ENCODE peak calls at places on chromosomes 2 and 18, in six cellular contexts. One of them, this sample, is unnamed.

GRCh38 chr2:14401838-14402237 is 230.7 kb upstream of the LRATD1 start:
- DNase-seq in SK-N-SH: no peak
- DNase-seq in H1: no peak
- DNase-seq in GM12878: no peak
- DNase-seq in K562: no peak
- DNase-seq in HepG2: no peak
- DNase-seq in this sample: no peak

GRCh38 chr2:19762959-19763605 is 138.7 kb downstream of the TTC32 start:
- DNase-seq in HepG2: no peak
- DNase-seq in SK-N-SH: no peak
- DNase-seq in K562: no peak
- DNase-seq in H1: no peak
- DNase-seq in GM12878: no peak
- DNase-seq in this sample: no peak

GRCh38 chr2:201654611-201655384 is 11.5 kb upstream of the TMEM237 start:
- DNase-seq in GM12878: no peak
- DNase-seq in H1: no peak
- DNase-seq in SK-N-SH: no peak
- DNase-seq in K562: no peak
- DNase-seq in HepG2: no peak
- DNase-seq in this sample: no peak

GRCh38 chr18:43079422-43079821 is 36.1 kb downstream of the RIT2 start:
- DNase-seq in HepG2: no peak
- DNase-seq in K562: no peak
- DNase-seq in SK-N-SH: no peak
- DNase-seq in H1: no peak
- DNase-seq in GM12878: no peak
- DNase-seq in this sample: no peak

GRCh38 chr18:28582724-28583123 is 405.8 kb upstream of the CDH2 start:
- DNase-seq in SK-N-SH: no peak
- DNase-seq in GM12878: no peak
- DNase-seq in H1: no peak
- DNase-seq in K562: no peak
- DNase-seq in HepG2: no peak
- DNase-seq in this sample: no peak

GRCh38 chr18:75205760-75206109 is 3.2 kb downstream of the PTGR3 start:
- DNase-seq in SK-N-SH: no peak
- DNase-seq in H1: no peak
- DNase-seq in HepG2: no peak
- DNase-seq in K562: peak; percentile 24
- DNase-seq in GM12878: no peak
- DNase-seq in this sample: no peak

GRCh38 chr2:170436077-170436943 is 258.4 kb downstream of the MYO3B start:
- DNase-seq in H1: no peak
- DNase-seq in SK-N-SH: no peak
- DNase-seq in GM12878: no peak
- DNase-seq in HepG2: no peak
- DNase-seq in K562: no peak
- DNase-seq in this sample: no peak

GRCh38 chr2:239381709-239382134 is 19.1 kb downstream of the HDAC4 start:
- DNase-seq in H1: no peak
- DNase-seq in SK-N-SH: peak; percentile 45
- DNase-seq in HepG2: no peak
- DNase-seq in GM12878: peak; percentile 68
- DNase-seq in K562: no peak
- DNase-seq in this sample: no peak

GRCh38 chr2:222733470-222733845 is 62.0 kb downstream of the MOGAT1 start:
- DNase-seq in HepG2: peak; percentile 83
- DNase-seq in SK-N-SH: no peak
- DNase-seq in K562: no peak
- DNase-seq in H1: no peak
- DNase-seq in GM12878: no peak
- DNase-seq in this sample: no peak

GRCh38 chr2:69538872-69539548 is 101.8 kb upstream of the NFU1 start:
- DNase-seq in GM12878: no peak
- DNase-seq in SK-N-SH: no peak
- DNase-seq in H1: no peak
- DNase-seq in HepG2: peak; percentile 66
- DNase-seq in K562: no peak
- DNase-seq in this sample: no peak

GRCh38 chr2:197207106-197207505 is 103.5 kb downstream of the ANKRD44 start:
- DNase-seq in GM12878: no peak
- DNase-seq in H1: no peak
- DNase-seq in K562: no peak
- DNase-seq in HepG2: no peak
- DNase-seq in SK-N-SH: no peak
- DNase-seq in this sample: no peak

GRCh38 chr2:58042486-58042970 is 4.1 kb upstream of the VRK2 start:
- DNase-seq in HepG2: peak; percentile 95
- DNase-seq in GM12878: no peak
- DNase-seq in SK-N-SH: peak; percentile 19
- DNase-seq in H1: no peak
- DNase-seq in K562: peak; percentile 10
- DNase-seq in this sample: peak; percentile 92

GRCh38 chr2:174546519-174547506 is 50.8 kb downstream of the WIPF1 start:
- DNase-seq in GM12878: no peak
- DNase-seq in SK-N-SH: peak; percentile 47
- DNase-seq in HepG2: peak; percentile 38
- DNase-seq in H1: peak; percentile 65
- DNase-seq in K562: peak; percentile 38
- DNase-seq in this sample: peak; percentile 29

GRCh38 chr2:63792523-63792922 is 49.2 kb upstream of the UGP2 start:
- DNase-seq in HepG2: no peak
- DNase-seq in H1: no peak
- DNase-seq in GM12878: no peak
- DNase-seq in SK-N-SH: no peak
- DNase-seq in K562: no peak
- DNase-seq in this sample: no peak

GRCh38 chr2:226256237-226256636 is 543.4 kb downstream of the IRS1 start:
- DNase-seq in K562: no peak
- DNase-seq in HepG2: no peak
- DNase-seq in SK-N-SH: no peak
- DNase-seq in H1: no peak
- DNase-seq in GM12878: no peak
- DNase-seq in this sample: no peak

GRCh38 chr2:129741623-129742022 is 237.8 kb upstream of the RAB6C start:
- DNase-seq in SK-N-SH: no peak
- DNase-seq in K562: no peak
- DNase-seq in GM12878: no peak
- DNase-seq in HepG2: no peak
- DNase-seq in H1: no peak
- DNase-seq in this sample: no peak

GRCh38 chr2:49110571-49111315 is 43.6 kb downstream of the FSHR start:
- DNase-seq in HepG2: no peak
- DNase-seq in GM12878: no peak
- DNase-seq in H1: no peak
- DNase-seq in SK-N-SH: no peak
- DNase-seq in K562: no peak
- DNase-seq in this sample: no peak

GRCh38 chr18:32669549-32670165 is 103.2 kb downstream of the KLHL14 start:
- DNase-seq in HepG2: peak; percentile 9
- DNase-seq in K562: no peak
- DNase-seq in H1: peak; percentile 64
- DNase-seq in GM12878: no peak
- DNase-seq in SK-N-SH: peak; percentile 4
- DNase-seq in this sample: no peak

GRCh38 chr18:27845897-27846296 is 331.0 kb downstream of the CDH2 start:
- DNase-seq in GM12878: no peak
- DNase-seq in SK-N-SH: no peak
- DNase-seq in K562: no peak
- DNase-seq in HepG2: no peak
- DNase-seq in H1: no peak
- DNase-seq in this sample: no peak

GRCh38 chr2:106843910-106844250 is 42.1 kb downstream of the ST6GAL2 start:
- DNase-seq in SK-N-SH: peak; percentile 37
- DNase-seq in HepG2: no peak
- DNase-seq in K562: no peak
- DNase-seq in GM12878: no peak
- DNase-seq in H1: no peak
- DNase-seq in this sample: no peak

GRCh38 chr2:26178746-26179436 is 6.0 kb downstream of the GAREM2 start:
- DNase-seq in HepG2: no peak
- DNase-seq in SK-N-SH: peak; percentile 89
- DNase-seq in GM12878: no peak
- DNase-seq in H1: peak; percentile 77
- DNase-seq in K562: peak; percentile 54
- DNase-seq in this sample: no peak

GRCh38 chr18:24403076-24403475 is 5.5 kb upstream of the OSBPL1A start:
- DNase-seq in K562: no peak
- DNase-seq in GM12878: no peak
- DNase-seq in HepG2: no peak
- DNase-seq in H1: no peak
- DNase-seq in SK-N-SH: no peak
- DNase-seq in this sample: no peak

GRCh38 chr18:79458917-79459803 is 63.4 kb downstream of the NFATC1 start:
- DNase-seq in GM12878: no peak
- DNase-seq in HepG2: no peak
- DNase-seq in SK-N-SH: no peak
- DNase-seq in H1: no peak
- DNase-seq in K562: no peak
- DNase-seq in this sample: no peak

GRCh38 chr2:238912228-238912915 is 64.5 kb downstream of the TWIST2 start:
- DNase-seq in H1: no peak
- DNase-seq in GM12878: no peak
- DNase-seq in HepG2: no peak
- DNase-seq in K562: no peak
- DNase-seq in SK-N-SH: no peak
- DNase-seq in this sample: no peak

GRCh38 chr2:12433641-12433990 is 283.1 kb upstream of the TRIB2 start:
- DNase-seq in SK-N-SH: no peak
- DNase-seq in HepG2: no peak
- DNase-seq in GM12878: no peak
- DNase-seq in K562: no peak
- DNase-seq in H1: no peak
- DNase-seq in this sample: no peak

GRCh38 chr2:95575857-95576256 is 15.9 kb upstream of the TRIM43 start:
- DNase-seq in SK-N-SH: no peak
- DNase-seq in K562: no peak
- DNase-seq in GM12878: no peak
- DNase-seq in HepG2: no peak
- DNase-seq in H1: no peak
- DNase-seq in this sample: no peak

GRCh38 chr18:50594931-50595330 is 35.0 kb downstream of the MAPK4 start:
- DNase-seq in GM12878: no peak
- DNase-seq in K562: no peak
- DNase-seq in HepG2: no peak
- DNase-seq in H1: no peak
- DNase-seq in SK-N-SH: no peak
- DNase-seq in this sample: no peak

GRCh38 chr18:58004317-58004716 is 39.7 kb upstream of the NEDD4L start:
- DNase-seq in H1: no peak
- DNase-seq in SK-N-SH: no peak
- DNase-seq in K562: no peak
- DNase-seq in GM12878: no peak
- DNase-seq in HepG2: peak; percentile 61
- DNase-seq in this sample: peak; percentile 60

GRCh38 chr2:31354837-31355236 is 59.7 kb downstream of the XDH start:
- DNase-seq in H1: no peak
- DNase-seq in GM12878: no peak
- DNase-seq in SK-N-SH: no peak
- DNase-seq in K562: no peak
- DNase-seq in HepG2: no peak
- DNase-seq in this sample: peak; percentile 21

GRCh38 chr2:60794271-60794863 is 38.3 kb downstream of the PAPOLG start:
- DNase-seq in GM12878: no peak
- DNase-seq in H1: no peak
- DNase-seq in K562: peak; percentile 26
- DNase-seq in SK-N-SH: peak; percentile 48
- DNase-seq in HepG2: peak; percentile 16
- DNase-seq in this sample: no peak

DNA sequence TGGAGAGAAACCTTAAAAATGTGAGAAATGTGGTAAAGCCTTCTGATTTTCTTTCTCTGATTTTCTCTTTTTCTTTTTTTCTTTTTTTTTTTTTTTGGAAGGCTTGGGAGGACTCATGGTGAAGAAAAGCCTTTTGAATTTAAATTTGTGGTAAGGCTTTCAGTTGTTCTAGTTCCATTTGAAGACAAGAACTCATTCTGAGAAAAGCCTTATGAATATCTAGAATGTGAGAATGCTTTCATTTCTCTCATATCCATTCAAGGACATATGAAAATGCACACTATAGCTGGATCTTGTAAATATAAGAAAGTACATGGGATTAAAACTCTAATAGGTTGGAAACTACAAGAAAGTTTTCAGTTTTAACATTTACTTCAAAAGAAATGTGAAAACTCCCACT is 1045.2 kb upstream of the NRXN1 start:
- DNase-seq in H1: no peak
- DNase-seq in GM12878: no peak
- DNase-seq in HepG2: no peak
- DNase-seq in K562: no peak
- DNase-seq in SK-N-SH: no peak
- DNase-seq in this sample: no peak
- TF ChIP-seq SIN3A in H1: no peak
- TF ChIP-seq SIN3A in GM12878: no peak
- TF ChIP-seq SIN3A in HepG2: no peak
- TF ChIP-seq SIN3A in K562: no peak
- TF ChIP-seq SIN3A in SK-N-SH: no peak
- TF ChIP-seq SIN3A in this sample: no peak

GRCh38 chr18:22432672-22433137 is 15.0 kb upstream of the CTAGE1 start:
- DNase-seq in GM12878: no peak
- DNase-seq in SK-N-SH: no peak
- DNase-seq in HepG2: no peak
- DNase-seq in K562: peak; percentile 40
- DNase-seq in H1: no peak
- DNase-seq in this sample: peak; percentile 26
- H2AFZ ChIP-seq in GM12878: no peak overlapping the region
- H2AFZ ChIP-seq in SK-N-SH: peak overlapping the region; percentile 84
- H2AFZ ChIP-seq in HepG2: no peak overlapping the region
- H2AFZ ChIP-seq in K562: peak overlapping the region; percentile 82
- H2AFZ ChIP-seq in H1: no peak overlapping the region
- H2AFZ ChIP-seq in this sample: peak overlapping the region; percentile 96

GRCh38 chr18:1483386-1483785 is 578.7 kb downstream of the ADCYAP1 start:
- DNase-seq in SK-N-SH: no peak
- DNase-seq in K562: no peak
- DNase-seq in HepG2: no peak
- DNase-seq in H1: no peak
- DNase-seq in GM12878: no peak
- DNase-seq in this sample: no peak
- TF ChIP-seq SIN3A in SK-N-SH: no peak
- TF ChIP-seq SIN3A in K562: no peak
- TF ChIP-seq SIN3A in HepG2: no peak
- TF ChIP-seq SIN3A in H1: no peak
- TF ChIP-seq SIN3A in GM12878: no peak
- TF ChIP-seq SIN3A in this sample: no peak

GRCh38 chr2:144530596-144530995 is 10.7 kb upstream of the ZEB2 start:
- DNase-seq in K562: no peak
- DNase-seq in H1: no peak
- DNase-seq in HepG2: no peak
- DNase-seq in GM12878: no peak
- DNase-seq in SK-N-SH: no peak
- DNase-seq in this sample: no peak
- H2AFZ ChIP-seq in K562: peak overlapping the region; percentile 60
- H2AFZ ChIP-seq in H1: no peak overlapping the region
- H2AFZ ChIP-seq in HepG2: no peak overlapping the region
- H2AFZ ChIP-seq in GM12878: no peak overlapping the region
- H2AFZ ChIP-seq in SK-N-SH: no peak overlapping the region
- H2AFZ ChIP-seq in this sample: no peak overlapping the region

This sample was measured in HCT116.